ENCODE peak calls at places on chromosomes 7 and 10, in five cellular contexts. C is HCT116, J is H1, K is GM12891, M is sigmoid colon. N is an unnamed sample.

GRCh38 chr7:117728858-117729257 is 144.4 kb downstream of the CTTNBP2 start:
- DNase-seq in C (no peak), J (no peak), K (no peak), M (no peak), N (no peak)

GRCh38 chr10:29202541-29202940 is 86.3 kb upstream of the LYZL1 start:
- DNase-seq in C (no peak), J (no peak), K (no peak), M (no peak), N (no peak)

GRCh38 chr7:123823898-123824753 is 20.8 kb upstream of the HYAL4 start:
- DNase-seq in C (no peak), J (no peak), K (peak; percentile 11), M (no peak), N (no peak)

GRCh38 chr7:14184292-14184864 is 194.9 kb upstream of the ETV1 start:
- DNase-seq in C (no peak), J (no peak), K (no peak), M (no peak), N (no peak)

GRCh38 chr7:97731736-97732370 is at the start of gene TAC1:
- DNase-seq in C (no peak), J (no peak), K (no peak), M (no peak), N (no peak)

GRCh38 chr10:55500931-55501559 is 700.0 kb upstream of the PCDH15 start:
- DNase-seq in C (no peak), J (peak; percentile 5), K (no peak), M (no peak), N (no peak)

GRCh38 chr7:55060085-55060484 is 41.3 kb downstream of the EGFR start:
- DNase-seq in C (no peak), J (no peak), K (no peak), M (no peak), N (no peak)

GRCh38 chr7:34066411-34066810 is 161.1 kb downstream of the BMPER start:
- DNase-seq in C (no peak), J (no peak), K (no peak), M (no peak), N (no peak)

GRCh38 chr10:133004478-133004877 is 62.1 kb upstream of the CFAP46 start:
- DNase-seq in C (no peak), J (no peak), K (no peak), M (no peak), N (no peak)

GRCh38 chr10:103737735-103738367 is 117.5 kb downstream of the SH3PXD2A start:
- DNase-seq in C (no peak), J (no peak), K (no peak), M (no peak), N (no peak)

GRCh38 chr10:91551856-91552255 is 81.0 kb downstream of the PPP1R3C start:
- DNase-seq in C (peak; percentile 16), J (peak; percentile 66), K (no peak), M (no peak), N (no peak)

GRCh38 chr7:28646371-28647075 is 234.2 kb downstream of the CREB5 start:
- DNase-seq in C (no peak), J (no peak), K (no peak), M (no peak), N (no peak)

GRCh38 chr10:63083904-63084689 is 49.0 kb upstream of the NRBF2 start:
- DNase-seq in C (peak; percentile 71), J (peak; percentile 19), K (peak; percentile 17), M (peak; percentile 89), N (peak; percentile 76)

GRCh38 chr10:29055091-29055490 is 233.8 kb upstream of the LYZL1 start:
- DNase-seq in C (no peak), J (no peak), K (no peak), M (no peak), N (no peak)

GRCh38 chr10:33183658-33184057 is 150.8 kb downstream of the NRP1 start:
- DNase-seq in C (no peak), J (no peak), K (no peak), M (no peak), N (no peak)

GRCh38 chr10:110992011-110992800 is 72.8 kb downstream of the SHOC2 start:
- DNase-seq in C (no peak), J (no peak), K (no peak), M (no peak), N (no peak)

GRCh38 chr10:20202337-20202736 is 386.1 kb downstream of the PLXDC2 start:
- DNase-seq in C (no peak), J (no peak), K (no peak), M (no peak), N (no peak)

GRCh38 chr7:71665716-71666115 is 533.8 kb downstream of the GALNT17 start:
- DNase-seq in C (no peak), J (no peak), K (no peak), M (no peak), N (no peak)

GRCh38 chr7:96203781-96204180 is 118.1 kb downstream of the SLC25A13 start:
- DNase-seq in C (no peak), J (no peak), K (no peak), M (no peak), N (no peak)

GRCh38 chr10:132064082-132064755 is 1.5 kb upstream of the JAKMIP3 start:
- DNase-seq in C (no peak), J (no peak), K (no peak), M (no peak), N (no peak)

GRCh38 chr7:135939-136338 is 56.4 kb upstream of the FAM20C start:
- DNase-seq in C (no peak), J (no peak), K (no peak), M (no peak), N (no peak)

GRCh38 chr7:73992104-73992562 is 35.8 kb upstream of the ELN start:
- DNase-seq in C (no peak), J (no peak), K (no peak), M (peak; percentile 82), N (peak; percentile 46)

GRCh38 chr10:44024351-44025116 is 360.4 kb downstream of the CXCL12 start:
- DNase-seq in C (no peak), J (no peak), K (no peak), M (no peak), N (no peak)

GRCh38 chr7:42198974-42199668 is 37.9 kb downstream of the GLI3 start:
- DNase-seq in C (no peak), J (no peak), K (no peak), M (no peak), N (no peak)

GRCh38 chr7:111006691-111007090 is 84.2 kb upstream of the LRRN3 start:
- DNase-seq in C (no peak), J (no peak), K (no peak), M (no peak), N (no peak)

GRCh38 chr10:128087884-128088695 is 38.1 kb downstream of the MKI67 start:
- DNase-seq in C (peak; percentile 47), J (no peak), K (no peak), M (no peak), N (no peak)

GRCh38 chr10:29150010-29150409 is 138.9 kb upstream of the LYZL1 start:
- DNase-seq in C (no peak), J (no peak), K (no peak), M (no peak), N (no peak)

GRCh38 chr10:45235823-45236222 is 79.6 kb downstream of the OR13A1 start:
- DNase-seq in C (no peak), J (no peak), K (no peak), M (no peak), N (peak; percentile 28)

GRCh38 chr7:4078580-4078979 is 603.5 kb upstream of the FOXK1 start:
- DNase-seq in C (no peak), J (no peak), K (no peak), M (no peak), N (no peak)

GRCh38 chr10:15558136-15558535 is 161.6 kb downstream of the ITGA8 start:
- DNase-seq in C (no peak), J (no peak), K (no peak), M (no peak), N (no peak)

GRCh38 chr7:24709051-24709450 is 48.2 kb downstream of the GSDME start:
- DNase-seq in C (no peak), J (no peak), K (no peak), M (no peak), N (no peak)

GRCh38 chr10:8539056-8539455 is 484.6 kb downstream of the GATA3 start:
- DNase-seq in C (no peak), J (no peak), K (no peak), M (no peak), N (no peak)

GRCh38 chr7:27110163-27110976 is 7.9 kb upstream of the HOXA2 start:
- DNase-seq in C (no peak), J (no peak), K (no peak), M (peak; percentile 89), N (no peak)

GRCh38 chr7:37817219-37817618 is 31.2 kb upstream of the NME8 start:
- DNase-seq in C (no peak), J (no peak), K (no peak), M (no peak), N (no peak)

GRCh38 chr7:50315739-50316671 is 11.5 kb downstream of the IKZF1 start:
- DNase-seq in C (no peak), J (no peak), K (no peak), M (no peak), N (no peak)

GRCh38 chr7:16420649-16421332 is 547 bp downstream of the CRPPA start:
- DNase-seq in C (peak; percentile 68), J (peak; percentile 47), K (peak; percentile 14), M (peak; percentile 94), N (peak; percentile 75)

GRCh38 chr7:16422100-16422430 is 727 bp upstream of the CRPPA start:
- DNase-seq in C (no peak), J (no peak), K (no peak), M (no peak), N (no peak)

GRCh38 chr7:16422917-16423316 is 1.6 kb upstream of the CRPPA start:
- DNase-seq in C (no peak), J (no peak), K (no peak), M (no peak), N (no peak)

GRCh38 chr7:16420329-16420648 is 1.0 kb downstream of the CRPPA start:
- DNase-seq in C (no peak), J (no peak), K (no peak), M (no peak), N (no peak)

GRCh38 chr7:16421333-16422099 is at the start of gene CRPPA:
- DNase-seq in C (no peak), J (no peak), K (no peak), M (peak; percentile 72), N (no peak)
- TF ChIP-seq POLR2AphosphoS5 in C (no peak), J (no peak), K (no peak), M (no peak), N (no peak)

GRCh38 chr10:74821501-74821900 is 4.9 kb upstream of the KAT6B start:
- DNase-seq in C (no peak), J (no peak), K (no peak), M (no peak), N (no peak)
- TF ChIP-seq POLR2AphosphoS5 in C (no peak), J (no peak), K (no peak), M (no peak), N (no peak)

GRCh38 chr7:131625817-131626372 is 69.5 kb upstream of the PODXL start:
- DNase-seq in C (peak; percentile 6), J (peak; percentile 82), K (no peak), M (no peak), N (no peak)
- TF ChIP-seq POLR2AphosphoS5 in C (no peak), J (no peak), K (no peak), M (no peak), N (no peak)

DNA sequence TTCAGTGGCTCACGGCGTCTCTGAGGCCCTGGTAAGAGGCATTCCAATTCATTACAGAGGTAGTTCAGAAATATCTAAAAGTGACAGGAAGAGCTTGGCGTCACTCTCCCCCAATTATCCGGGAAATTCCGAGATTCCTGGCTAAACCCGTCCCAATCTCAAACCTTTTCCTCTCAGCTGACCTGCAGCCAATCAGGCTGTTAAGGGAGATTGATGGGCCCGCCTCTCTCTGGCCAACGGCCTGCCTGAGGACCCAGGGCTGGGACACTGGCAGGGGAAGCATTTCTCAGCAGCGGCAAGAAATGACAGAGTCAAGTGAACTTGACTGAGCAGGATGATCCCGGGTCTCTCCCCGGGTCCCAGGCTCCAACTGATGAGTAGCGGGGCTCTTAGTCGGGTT is 72.3 kb downstream of the EBF3 start:
- DNase-seq in C (no peak), J (no peak), K (no peak), M (no peak), N (no peak)
- TF ChIP-seq POLR2AphosphoS5 in C (no peak), J (no peak), K (no peak), M (no peak), N (no peak)

N was measured in breast epithelium.